ENCODE peak calls at places on chromosomes 6 and 20, in six cellular contexts. One of them, this sample, is unnamed.

GRCh38 chr20:1266167-1266973 is at the start of gene SNPH:
- DNase-seq in activated CD8-positive, alpha-beta memory T cell treated with anti-CD3 and anti-CD28 coated beads for 1 hour: peak; percentile 48
- DNase-seq in activated T-cell treated with anti-CD3 and anti-CD28 coated beads for 48 hours: peak; percentile 66
- DNase-seq in iPS-NIHi11: peak; percentile 77
- DNase-seq in NCI-H774: peak; percentile 34
- DNase-seq in mucosa of gallbladder: peak; percentile 76
- DNase-seq in this sample: peak; percentile 47

GRCh38 chr20:37500311-37500710 is 20.7 kb upstream of the NNAT start:
- DNase-seq in mucosa of gallbladder: no peak
- DNase-seq in NCI-H774: peak; percentile 75
- DNase-seq in iPS-NIHi11: no peak
- DNase-seq in activated CD8-positive, alpha-beta memory T cell treated with anti-CD3 and anti-CD28 coated beads for 1 hour: no peak
- DNase-seq in activated T-cell treated with anti-CD3 and anti-CD28 coated beads for 48 hours: no peak
- DNase-seq in this sample: no peak

GRCh38 chr6:19549109-19549508 is 288.1 kb upstream of the ID4 start:
- DNase-seq in activated CD8-positive, alpha-beta memory T cell treated with anti-CD3 and anti-CD28 coated beads for 1 hour: no peak
- DNase-seq in mucosa of gallbladder: no peak
- DNase-seq in NCI-H774: no peak
- DNase-seq in iPS-NIHi11: no peak
- DNase-seq in activated T-cell treated with anti-CD3 and anti-CD28 coated beads for 48 hours: no peak
- DNase-seq in this sample: no peak

GRCh38 chr20:39851459-39851858 is 837.6 kb downstream of the MAFB start:
- DNase-seq in mucosa of gallbladder: no peak
- DNase-seq in iPS-NIHi11: no peak
- DNase-seq in activated CD8-positive, alpha-beta memory T cell treated with anti-CD3 and anti-CD28 coated beads for 1 hour: no peak
- DNase-seq in NCI-H774: no peak
- DNase-seq in activated T-cell treated with anti-CD3 and anti-CD28 coated beads for 48 hours: no peak
- DNase-seq in this sample: no peak

GRCh38 chr20:47672886-47673670 is 112.2 kb downstream of the SULF2 start:
- DNase-seq in iPS-NIHi11: no peak
- DNase-seq in activated T-cell treated with anti-CD3 and anti-CD28 coated beads for 48 hours: no peak
- DNase-seq in mucosa of gallbladder: no peak
- DNase-seq in activated CD8-positive, alpha-beta memory T cell treated with anti-CD3 and anti-CD28 coated beads for 1 hour: no peak
- DNase-seq in NCI-H774: no peak
- DNase-seq in this sample: no peak

GRCh38 chr20:35093245-35093884 is 758 bp upstream of the TRPC4AP start:
- DNase-seq in activated CD8-positive, alpha-beta memory T cell treated with anti-CD3 and anti-CD28 coated beads for 1 hour: no peak
- DNase-seq in activated T-cell treated with anti-CD3 and anti-CD28 coated beads for 48 hours: peak; percentile 13
- DNase-seq in iPS-NIHi11: no peak
- DNase-seq in mucosa of gallbladder: no peak
- DNase-seq in NCI-H774: no peak
- DNase-seq in this sample: no peak

GRCh38 chr6:41887355-41887754 is 7.8 kb downstream of the USP49 start:
- DNase-seq in iPS-NIHi11: peak; percentile 12
- DNase-seq in mucosa of gallbladder: no peak
- DNase-seq in activated CD8-positive, alpha-beta memory T cell treated with anti-CD3 and anti-CD28 coated beads for 1 hour: no peak
- DNase-seq in NCI-H774: no peak
- DNase-seq in activated T-cell treated with anti-CD3 and anti-CD28 coated beads for 48 hours: no peak
- DNase-seq in this sample: no peak

GRCh38 chr20:62652051-62652893 is 10.0 kb downstream of the SLCO4A1 start:
- DNase-seq in activated CD8-positive, alpha-beta memory T cell treated with anti-CD3 and anti-CD28 coated beads for 1 hour: peak; percentile 44
- DNase-seq in mucosa of gallbladder: peak; percentile 96
- DNase-seq in iPS-NIHi11: peak; percentile 89
- DNase-seq in activated T-cell treated with anti-CD3 and anti-CD28 coated beads for 48 hours: peak; percentile 45
- DNase-seq in NCI-H774: no peak
- DNase-seq in this sample: no peak

GRCh38 chr6:141744971-141745370 is 387.8 kb upstream of the GJE1 start:
- DNase-seq in activated CD8-positive, alpha-beta memory T cell treated with anti-CD3 and anti-CD28 coated beads for 1 hour: no peak
- DNase-seq in mucosa of gallbladder: no peak
- DNase-seq in activated T-cell treated with anti-CD3 and anti-CD28 coated beads for 48 hours: no peak
- DNase-seq in iPS-NIHi11: no peak
- DNase-seq in NCI-H774: no peak
- DNase-seq in this sample: no peak

GRCh38 chr6:16911088-16911487 is 149.8 kb upstream of the ATXN1 start:
- DNase-seq in NCI-H774: no peak
- DNase-seq in activated T-cell treated with anti-CD3 and anti-CD28 coated beads for 48 hours: no peak
- DNase-seq in mucosa of gallbladder: no peak
- DNase-seq in activated CD8-positive, alpha-beta memory T cell treated with anti-CD3 and anti-CD28 coated beads for 1 hour: no peak
- DNase-seq in iPS-NIHi11: no peak
- DNase-seq in this sample: no peak

GRCh38 chr6:106829451-106829850 is 145.1 kb downstream of the CD24 start:
- DNase-seq in iPS-NIHi11: no peak
- DNase-seq in mucosa of gallbladder: no peak
- DNase-seq in NCI-H774: no peak
- DNase-seq in activated T-cell treated with anti-CD3 and anti-CD28 coated beads for 48 hours: no peak
- DNase-seq in activated CD8-positive, alpha-beta memory T cell treated with anti-CD3 and anti-CD28 coated beads for 1 hour: no peak
- DNase-seq in this sample: no peak

GRCh38 chr6:31060162-31060561 is 49.9 kb downstream of the MUC22 start:
- DNase-seq in activated CD8-positive, alpha-beta memory T cell treated with anti-CD3 and anti-CD28 coated beads for 1 hour: no peak
- DNase-seq in mucosa of gallbladder: no peak
- DNase-seq in NCI-H774: no peak
- DNase-seq in activated T-cell treated with anti-CD3 and anti-CD28 coated beads for 48 hours: no peak
- DNase-seq in iPS-NIHi11: no peak
- DNase-seq in this sample: no peak

GRCh38 chr20:19775353-19776201 is 17.5 kb downstream of the RIN2 start:
- DNase-seq in activated CD8-positive, alpha-beta memory T cell treated with anti-CD3 and anti-CD28 coated beads for 1 hour: no peak
- DNase-seq in NCI-H774: no peak
- DNase-seq in mucosa of gallbladder: peak; percentile 18
- DNase-seq in activated T-cell treated with anti-CD3 and anti-CD28 coated beads for 48 hours: no peak
- DNase-seq in iPS-NIHi11: no peak
- DNase-seq in this sample: no peak

GRCh38 chr6:41546475-41546865 is 289 bp downstream of the FOXP4 start:
- DNase-seq in NCI-H774: peak; percentile 67
- DNase-seq in activated T-cell treated with anti-CD3 and anti-CD28 coated beads for 48 hours: no peak
- DNase-seq in mucosa of gallbladder: no peak
- DNase-seq in iPS-NIHi11: no peak
- DNase-seq in activated CD8-positive, alpha-beta memory T cell treated with anti-CD3 and anti-CD28 coated beads for 1 hour: no peak
- DNase-seq in this sample: no peak

This sample was measured in NT2/D1.